ENCODE peak calls at places on chromosome 13, in five cellular contexts. One of them, this sample, is unnamed.

GRCh38 chr13:34155931-34156607 is 338.1 kb downstream of the RFC3 start:
- DNase-seq in GM12878: no peak
- DNase-seq in NT2/D1: no peak
- DNase-seq in H1: no peak
- DNase-seq in HEK293T: no peak
- DNase-seq in this sample: no peak

GRCh38 chr13:36385471-36385870 is 39.3 kb upstream of the SPART start:
- DNase-seq in GM12878: no peak
- DNase-seq in H1: no peak
- DNase-seq in NT2/D1: no peak
- DNase-seq in HEK293T: no peak
- DNase-seq in this sample: no peak

GRCh38 chr13:79395881-79396280 is 10.2 kb downstream of the RBM26 start:
- DNase-seq in NT2/D1: no peak
- DNase-seq in HEK293T: no peak
- DNase-seq in H1: no peak
- DNase-seq in GM12878: no peak
- DNase-seq in this sample: no peak

GRCh38 chr13:93309886-93310520 is 83.4 kb downstream of the GPC6 start:
- DNase-seq in NT2/D1: no peak
- DNase-seq in H1: no peak
- DNase-seq in GM12878: no peak
- DNase-seq in HEK293T: no peak
- DNase-seq in this sample: peak

GRCh38 chr13:34161829-34162544 is 344.0 kb downstream of the RFC3 start:
- DNase-seq in H1: no peak
- DNase-seq in GM12878: no peak
- DNase-seq in HEK293T: no peak
- DNase-seq in NT2/D1: no peak
- DNase-seq in this sample: peak

GRCh38 chr13:38141792-38142191 is 207.9 kb upstream of the UFM1 start:
- DNase-seq in NT2/D1: no peak
- DNase-seq in GM12878: no peak
- DNase-seq in H1: no peak
- DNase-seq in HEK293T: no peak
- DNase-seq in this sample: no peak

GRCh38 chr13:47426126-47426849 is 529.4 kb upstream of the HTR2A start:
- DNase-seq in GM12878: no peak
- DNase-seq in H1: no peak
- DNase-seq in NT2/D1: no peak
- DNase-seq in HEK293T: no peak
- DNase-seq in this sample: no peak

GRCh38 chr13:49098771-49099512 is 121.2 kb upstream of the MLNR start:
- DNase-seq in H1: no peak
- DNase-seq in HEK293T: no peak
- DNase-seq in GM12878: no peak
- DNase-seq in NT2/D1: no peak
- DNase-seq in this sample: no peak

GRCh38 chr13:114021464-114022308 is 47.8 kb upstream of the C13orf46 start:
- DNase-seq in GM12878: no peak
- DNase-seq in HEK293T: no peak
- DNase-seq in H1: no peak
- DNase-seq in NT2/D1: no peak
- DNase-seq in this sample: no peak

GRCh38 chr13:98483636-98484288 is 93.1 kb downstream of the STK24 start:
- DNase-seq in GM12878: no peak
- DNase-seq in HEK293T: no peak
- DNase-seq in H1: no peak
- DNase-seq in NT2/D1: no peak
- DNase-seq in this sample: no peak

GRCh38 chr13:75566658-75567057 is 17.1 kb downstream of the UCHL3 start:
- DNase-seq in H1: no peak
- DNase-seq in GM12878: no peak
- DNase-seq in NT2/D1: no peak
- DNase-seq in HEK293T: no peak
- DNase-seq in this sample: peak

GRCh38 chr13:50617134-50617721 is 226.3 kb downstream of the DLEU7 start:
- DNase-seq in HEK293T: no peak
- DNase-seq in GM12878: no peak
- DNase-seq in NT2/D1: no peak
- DNase-seq in H1: no peak
- DNase-seq in this sample: no peak

GRCh38 chr13:44198826-44199225 is 174.8 kb upstream of the SERP2 start:
- DNase-seq in HEK293T: no peak
- DNase-seq in GM12878: no peak
- DNase-seq in NT2/D1: no peak
- DNase-seq in H1: no peak
- DNase-seq in this sample: no peak

GRCh38 chr13:97211986-97212385 is 10.1 kb upstream of the MBNL2 start:
- DNase-seq in H1: no peak
- DNase-seq in NT2/D1: no peak
- DNase-seq in GM12878: no peak
- DNase-seq in HEK293T: no peak
- DNase-seq in this sample: no peak

GRCh38 chr13:47326061-47326460 is 429.2 kb upstream of the HTR2A start:
- DNase-seq in H1: no peak
- DNase-seq in HEK293T: no peak
- DNase-seq in NT2/D1: no peak
- DNase-seq in GM12878: no peak
- DNase-seq in this sample: no peak

GRCh38 chr13:75469087-75469486 is 12.9 kb downstream of the TBC1D4 start:
- DNase-seq in H1: no peak
- DNase-seq in GM12878: no peak
- DNase-seq in HEK293T: peak
- DNase-seq in NT2/D1: no peak
- DNase-seq in this sample: no peak

GRCh38 chr13:27016871-27017270 is 154.7 kb downstream of the USP12 start:
- DNase-seq in GM12878: no peak
- DNase-seq in H1: no peak
- DNase-seq in NT2/D1: no peak
- DNase-seq in HEK293T: no peak
- DNase-seq in this sample: no peak

GRCh38 chr13:22173605-22174004 is 502.7 kb downstream of the FGF9 start:
- DNase-seq in GM12878: no peak
- DNase-seq in HEK293T: no peak
- DNase-seq in NT2/D1: no peak
- DNase-seq in H1: no peak
- DNase-seq in this sample: no peak
- TF ChIP-seq SUZ12 in GM12878: no peak
- TF ChIP-seq SUZ12 in HEK293T: no peak
- TF ChIP-seq SUZ12 in NT2/D1: no peak
- TF ChIP-seq SUZ12 in H1: no peak
- TF ChIP-seq SUZ12 in this sample: no peak

GRCh38 chr13:74080762-74081161 is 53.4 kb downstream of the KLF12 start:
- DNase-seq in HEK293T: no peak
- DNase-seq in H1: no peak
- DNase-seq in GM12878: no peak
- DNase-seq in NT2/D1: no peak
- DNase-seq in this sample: no peak
- TF ChIP-seq SUZ12 in HEK293T: no peak
- TF ChIP-seq SUZ12 in H1: no peak
- TF ChIP-seq SUZ12 in GM12878: no peak
- TF ChIP-seq SUZ12 in NT2/D1: no peak
- TF ChIP-seq SUZ12 in this sample: no peak

DNA sequence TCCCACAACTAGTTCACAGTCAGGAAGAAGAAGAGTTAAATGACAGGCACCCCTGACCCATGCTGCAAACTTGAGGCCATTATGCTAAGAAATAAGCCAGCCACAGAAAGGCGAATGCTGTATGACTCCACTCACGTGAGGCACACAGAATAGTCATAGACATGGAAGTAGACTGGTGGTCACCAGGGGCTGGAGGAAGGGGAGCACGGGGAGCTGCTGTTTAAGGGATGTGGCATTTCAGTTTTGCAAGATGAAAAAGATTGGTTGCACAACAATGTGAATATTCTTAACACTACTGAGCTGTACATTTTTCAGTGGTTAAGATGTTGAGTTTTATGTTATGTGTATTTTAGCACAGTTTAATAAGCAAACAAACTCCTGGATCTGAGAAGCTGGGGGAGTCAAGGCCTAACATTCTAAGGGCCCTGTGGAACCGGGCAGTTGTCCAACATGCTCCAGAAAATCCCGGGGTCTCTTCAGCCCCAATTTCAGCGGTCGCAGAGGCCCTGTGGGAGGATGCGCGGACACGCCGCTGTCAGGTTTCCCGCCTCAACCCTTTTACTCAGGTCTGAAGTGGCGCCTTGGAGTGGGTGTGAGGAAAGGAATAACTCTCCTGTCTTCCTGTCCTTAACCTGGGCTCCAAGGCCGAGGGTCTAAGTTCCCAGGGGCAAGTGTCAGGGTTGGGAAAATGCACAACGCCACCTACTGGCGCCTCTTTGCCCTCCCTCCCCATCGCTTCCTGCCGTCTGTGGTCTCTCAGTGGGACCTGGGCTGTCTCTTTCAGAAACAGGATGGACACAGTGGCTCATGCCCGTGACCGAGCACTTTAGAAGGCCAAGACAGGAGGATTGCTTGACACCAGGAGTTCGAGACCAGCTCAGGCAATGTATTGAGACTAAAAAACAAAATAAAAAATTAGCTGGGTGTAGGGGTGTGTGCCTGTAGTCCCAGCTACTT is 4.4 kb upstream of the TMEM272 start:
- DNase-seq in NT2/D1: peak
- DNase-seq in GM12878: no peak
- DNase-seq in HEK293T: peak
- DNase-seq in H1: peak
- DNase-seq in this sample: peak
- TF ChIP-seq SUZ12 in NT2/D1: no peak
- TF ChIP-seq SUZ12 in GM12878: no peak
- TF ChIP-seq SUZ12 in HEK293T: no peak
- TF ChIP-seq SUZ12 in H1: no peak
- TF ChIP-seq SUZ12 in this sample: no peak

GRCh38 chr13:104460553-104460952 is 1394.3 kb upstream of the SLC10A2 start:
- DNase-seq in NT2/D1: no peak
- DNase-seq in HEK293T: no peak
- DNase-seq in GM12878: no peak
- DNase-seq in H1: no peak
- DNase-seq in this sample: no peak
- TF ChIP-seq SUZ12 in NT2/D1: no peak
- TF ChIP-seq SUZ12 in HEK293T: no peak
- TF ChIP-seq SUZ12 in GM12878: no peak
- TF ChIP-seq SUZ12 in H1: no peak
- TF ChIP-seq SUZ12 in this sample: no peak

DNA sequence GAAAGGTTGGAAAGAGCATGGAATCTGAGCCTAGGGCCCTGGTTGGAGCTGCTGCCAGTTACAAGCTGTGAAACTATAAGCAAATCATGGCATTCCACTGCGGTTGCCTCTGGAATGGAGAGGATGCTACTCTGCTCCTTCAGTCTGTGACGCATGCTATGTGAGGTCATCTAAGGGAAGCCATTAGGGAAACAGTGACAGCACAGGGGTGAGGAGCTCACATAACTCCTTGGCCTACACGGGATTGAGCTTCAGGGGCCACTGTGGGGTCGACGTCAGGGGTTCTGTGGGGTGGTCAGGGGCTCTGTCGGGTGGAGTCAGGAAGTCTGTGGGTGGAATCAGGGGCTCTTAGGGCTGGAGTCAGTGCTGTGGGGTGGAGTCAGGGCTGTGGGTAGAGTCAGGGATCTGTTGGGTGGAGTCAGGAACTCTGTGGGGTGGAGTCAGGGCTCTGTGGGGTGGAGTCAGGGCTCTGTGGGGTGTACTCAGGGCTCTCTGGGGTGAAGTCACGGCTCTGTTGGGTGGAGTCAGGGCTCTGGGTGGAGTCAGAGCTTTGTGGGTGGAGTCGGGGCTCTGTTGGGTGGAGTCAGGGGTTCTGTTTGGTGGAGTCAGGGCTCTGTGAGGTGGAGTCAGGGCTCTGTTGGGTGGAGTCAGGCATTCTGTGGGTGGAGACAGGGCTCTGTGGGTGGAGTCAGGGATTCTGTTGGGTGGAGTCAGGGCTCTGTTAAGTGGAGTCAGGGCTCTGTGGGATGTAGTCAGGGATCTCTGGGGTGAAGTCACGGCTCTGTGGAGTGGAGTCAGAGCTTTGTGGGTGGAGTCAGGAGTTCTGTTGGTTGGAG is 35.8 kb upstream of the MEDAG start:
- DNase-seq in H1: no peak
- DNase-seq in NT2/D1: no peak
- DNase-seq in HEK293T: peak
- DNase-seq in GM12878: no peak
- DNase-seq in this sample: no peak
- TF ChIP-seq SUZ12 in H1: no peak
- TF ChIP-seq SUZ12 in NT2/D1: no peak
- TF ChIP-seq SUZ12 in HEK293T: no peak
- TF ChIP-seq SUZ12 in GM12878: no peak
- TF ChIP-seq SUZ12 in this sample: no peak

GRCh38 chr13:89136678-89137077 is 1465.5 kb downstream of the SLITRK5 start:
- DNase-seq in GM12878: no peak
- DNase-seq in H1: no peak
- DNase-seq in HEK293T: no peak
- DNase-seq in NT2/D1: no peak
- DNase-seq in this sample: no peak
- TF ChIP-seq SUZ12 in GM12878: no peak
- TF ChIP-seq SUZ12 in H1: no peak
- TF ChIP-seq SUZ12 in HEK293T: no peak
- TF ChIP-seq SUZ12 in NT2/D1: no peak
- TF ChIP-seq SUZ12 in this sample: no peak

GRCh38 chr13:106061781-106062180 is 473.7 kb downstream of the EFNB2 start:
- DNase-seq in NT2/D1: no peak
- DNase-seq in HEK293T: no peak
- DNase-seq in GM12878: no peak
- DNase-seq in H1: no peak
- DNase-seq in this sample: no peak

GRCh38 chr13:106063591-106064308 is 471.7 kb downstream of the EFNB2 start:
- DNase-seq in HEK293T: no peak
- DNase-seq in GM12878: no peak
- DNase-seq in NT2/D1: no peak
- DNase-seq in H1: no peak
- DNase-seq in this sample: no peak
- TF ChIP-seq SUZ12 in HEK293T: no peak
- TF ChIP-seq SUZ12 in GM12878: no peak
- TF ChIP-seq SUZ12 in NT2/D1: no peak
- TF ChIP-seq SUZ12 in H1: no peak
- TF ChIP-seq SUZ12 in this sample: no peak